ENCODE peak calls at places on chromosomes 3 and 15, in four cellular contexts. H is HL-60, W is NCI-H460, S is ACHN. U is an unnamed sample.

GRCh38 chr3:181899702-181900101 is 188.0 kb downstream of the SOX2 start:
- DNase-seq in S (no peak), H (no peak), W (no peak), U (no peak)

GRCh38 chr3:106056919-106057318 is 188.1 kb upstream of the CBLB start:
- DNase-seq in W (no peak), S (no peak), H (no peak), U (no peak)

GRCh38 chr15:63357061-63357460 is 24.6 kb downstream of the CA12 start:
- DNase-seq in H (no peak), S (no peak), W (no peak), U (no peak)

GRCh38 chr3:10319251-10319650 is 1.7 kb downstream of the SEC13 start:
- DNase-seq in S (no peak), H (no peak), W (no peak), U (no peak)

GRCh38 chr3:14410501-14411165 is 8.2 kb downstream of the SLC6A6 start:
- DNase-seq in W (peak), H (peak), S (peak), U (no peak)

GRCh38 chr3:146256851-146257486 is 6.1 kb upstream of the PLSCR4 start:
- DNase-seq in S (no peak), H (no peak), W (no peak), U (no peak)

GRCh38 chr3:185960518-185961288 is 22.9 kb upstream of the TRA2B start:
- DNase-seq in S (no peak), W (no peak), H (no peak), U (no peak)

GRCh38 chr3:185381321-185381720 is 18.4 kb downstream of the MAP3K13 start:
- DNase-seq in W (no peak), S (no peak), H (no peak), U (no peak)

GRCh38 chr3:100030914-100031313 is 83.4 kb downstream of the FILIP1L start:
- DNase-seq in W (no peak), H (no peak), S (no peak), U (no peak)

GRCh38 chr3:58566398-58567250 is 10.6 kb downstream of the FAM107A start:
- DNase-seq in W (no peak), H (no peak), S (no peak), U (no peak)

GRCh38 chr3:107198522-107199271 is 178.5 kb upstream of the CCDC54 start:
- DNase-seq in W (no peak), S (no peak), H (no peak), U (no peak)

GRCh38 chr3:184218814-184219213 is 10.6 kb upstream of the VWA5B2 start:
- DNase-seq in S (no peak), W (no peak), H (no peak), U (no peak)

GRCh38 chr3:160050019-160050418 is 61.4 kb downstream of the IL12A start:
- DNase-seq in H (no peak), W (no peak), S (no peak), U (no peak)

GRCh38 chr3:152325136-152325535 is 56.4 kb downstream of the MBNL1 start:
- DNase-seq in W (no peak), S (no peak), H (no peak), U (no peak)

GRCh38 chr3:5295191-5295690 is 107.7 kb downstream of the EDEM1 start:
- DNase-seq in S (no peak), H (no peak), W (no peak), U (no peak)

GRCh38 chr15:58440181-58440910 is 8.6 kb downstream of the LIPC start:
- DNase-seq in W (no peak), H (no peak), S (peak), U (no peak)

GRCh38 chr15:50176869-50177268 is 5.1 kb upstream of the SLC27A2 start:
- DNase-seq in H (no peak), W (no peak), S (no peak), U (no peak)

GRCh38 chr3:194184265-194184751 is 48.4 kb downstream of the HES1 start:
- DNase-seq in H (no peak), S (no peak), W (no peak), U (no peak)

GRCh38 chr15:49223536-49224274 is 53.7 kb downstream of the GALK2 start:
- DNase-seq in S (no peak), H (no peak), W (no peak), U (no peak)

GRCh38 chr3:49813497-49814174 is at the start of gene UBA7:
- DNase-seq in H (peak), W (no peak), S (peak), U (no peak)

GRCh38 chr3:73753985-73754384 is 129.2 kb upstream of the PDZRN3 start:
- DNase-seq in S (no peak), W (no peak), H (no peak), U (no peak)

GRCh38 chr3:195441971-195442572 is 748 bp downstream of the ACAP2 start:
- DNase-seq in W (no peak), H (peak), S (peak), U (no peak)

GRCh38 chr3:186571644-186572013 is 1.1 kb downstream of the DNAJB11 start:
- DNase-seq in S (no peak), W (no peak), H (no peak), U (no peak)

GRCh38 chr3:188786424-188786823 is 385.3 kb upstream of the TPRG1 start:
- DNase-seq in W (no peak), H (no peak), S (no peak), U (no peak)

GRCh38 chr15:68031406-68031805 is 22.7 kb upstream of the PIAS1 start:
- DNase-seq in H (peak), S (no peak), W (no peak), U (no peak)

GRCh38 chr15:29978411-29979382 is 104.1 kb upstream of the GOLGA8J start:
- DNase-seq in S (no peak), H (no peak), W (no peak), U (no peak)

GRCh38 chr3:48747703-48748102 is 30.7 kb upstream of the IP6K2 start:
- DNase-seq in W (no peak), H (no peak), S (no peak), U (no peak)

GRCh38 chr15:98889930-98890695 is 117.5 kb downstream of the PGPEP1L start:
- DNase-seq in S (peak), H (no peak), W (no peak), U (no peak)

GRCh38 chr3:194183271-194183670 is 47.3 kb downstream of the HES1 start:
- DNase-seq in S (no peak), H (no peak), W (no peak), U (no peak)

GRCh38 chr15:36940636-36941285 is 159.6 kb downstream of the MEIS2 start:
- DNase-seq in H (no peak), W (no peak), S (no peak), U (no peak)

GRCh38 chr3:30855390-30855789 is 39.1 kb downstream of the GADL1 start:
- DNase-seq in H (no peak), S (no peak), W (no peak), U (no peak)

GRCh38 chr3:16472593-16472992 is 40.9 kb downstream of the RFTN1 start:
- DNase-seq in W (no peak), H (no peak), S (no peak), U (no peak)

GRCh38 chr3:117853923-117854322 is 1144.3 kb downstream of the TUSC7 start:
- DNase-seq in W (peak), S (peak), H (no peak), U (no peak)

GRCh38 chr3:155441026-155441425 is 147.5 kb upstream of the STRIT1 start:
- DNase-seq in W (no peak), S (no peak), H (no peak), U (no peak)

GRCh38 chr15:93110502-93111040 is 21.6 kb upstream of the RGMA start:
- DNase-seq in S (no peak), H (no peak), W (no peak), U (no peak)

GRCh38 chr15:25862087-25862468 is 1.0 kb downstream of the ATP10A start:
- DNase-seq in S (peak), H (no peak), W (no peak), U (no peak)

GRCh38 chr15:90592144-90592887 is 62.6 kb downstream of the CRTC3 start:
- DNase-seq in S (no peak), W (peak), H (no peak), U (no peak)

GRCh38 chr15:54559405-54560064 is 581.3 kb downstream of the UNC13C start:
- DNase-seq in S (no peak), W (no peak), H (peak), U (no peak)

U was measured in activated CD4-positive, CD25-positive, alpha-beta regulatory T cell.